ENCODE peak calls at places on chromosomes 12 and 14, in ten cellular contexts. One of them, this sample, is unnamed.

GRCh38 chr14:78785265-78785664 is 615.1 kb downstream of the NRXN3 start:
- DNase-seq in ACHN: no peak
- DNase-seq in activated CD4-positive, alpha-beta T cell treated with anti-CD3 and anti-CD28 coated beads, Interleukin-2, amount 50 U/mL, for 4 hours: no peak
- DNase-seq in hypothalamus: no peak
- DNase-seq in glutamatergic neuron: no peak
- DNase-seq in sciatic nerve: no peak
- DNase-seq in NCI-H2171: no peak
- DNase-seq in A172: no peak
- DNase-seq in cardiac muscle cell: no peak
- DNase-seq in NK-92 treated with Interleukin-12 subunit alpha and Interleukin-12 subunit beta, amount 100 ng/mL, for 24 hours: no peak
- DNase-seq in this sample: no peak

GRCh38 chr14:104136472-104137296 is 1.7 kb upstream of the KIF26A start:
- DNase-seq in glutamatergic neuron: peak; percentile 38
- DNase-seq in NK-92 treated with Interleukin-12 subunit alpha and Interleukin-12 subunit beta, amount 100 ng/mL, for 24 hours: no peak
- DNase-seq in A172: no peak
- DNase-seq in cardiac muscle cell: no peak
- DNase-seq in activated CD4-positive, alpha-beta T cell treated with anti-CD3 and anti-CD28 coated beads, Interleukin-2, amount 50 U/mL, for 4 hours: no peak
- DNase-seq in NCI-H2171: no peak
- DNase-seq in sciatic nerve: peak; percentile 55
- DNase-seq in ACHN: no peak
- DNase-seq in hypothalamus: no peak
- DNase-seq in this sample: no peak

GRCh38 chr12:4011597-4011996 is 138.4 kb upstream of the PARP11 start:
- DNase-seq in NCI-H2171: no peak
- DNase-seq in A172: no peak
- DNase-seq in sciatic nerve: no peak
- DNase-seq in glutamatergic neuron: no peak
- DNase-seq in ACHN: peak; percentile 65
- DNase-seq in activated CD4-positive, alpha-beta T cell treated with anti-CD3 and anti-CD28 coated beads, Interleukin-2, amount 50 U/mL, for 4 hours: no peak
- DNase-seq in hypothalamus: no peak
- DNase-seq in cardiac muscle cell: no peak
- DNase-seq in NK-92 treated with Interleukin-12 subunit alpha and Interleukin-12 subunit beta, amount 100 ng/mL, for 24 hours: no peak
- DNase-seq in this sample: no peak

GRCh38 chr12:91926810-91927209 is 218.8 kb downstream of the BTG1 start:
- DNase-seq in activated CD4-positive, alpha-beta T cell treated with anti-CD3 and anti-CD28 coated beads, Interleukin-2, amount 50 U/mL, for 4 hours: no peak
- DNase-seq in ACHN: no peak
- DNase-seq in cardiac muscle cell: peak; percentile 17
- DNase-seq in hypothalamus: no peak
- DNase-seq in sciatic nerve: no peak
- DNase-seq in A172: peak; percentile 38
- DNase-seq in NK-92 treated with Interleukin-12 subunit alpha and Interleukin-12 subunit beta, amount 100 ng/mL, for 24 hours: no peak
- DNase-seq in NCI-H2171: no peak
- DNase-seq in glutamatergic neuron: no peak
- DNase-seq in this sample: no peak

GRCh38 chr12:31370645-31371620 is 45.0 kb upstream of the SINHCAF start:
- DNase-seq in activated CD4-positive, alpha-beta T cell treated with anti-CD3 and anti-CD28 coated beads, Interleukin-2, amount 50 U/mL, for 4 hours: no peak
- DNase-seq in ACHN: no peak
- DNase-seq in NCI-H2171: no peak
- DNase-seq in NK-92 treated with Interleukin-12 subunit alpha and Interleukin-12 subunit beta, amount 100 ng/mL, for 24 hours: no peak
- DNase-seq in A172: no peak
- DNase-seq in sciatic nerve: no peak
- DNase-seq in cardiac muscle cell: peak; percentile 59
- DNase-seq in hypothalamus: no peak
- DNase-seq in glutamatergic neuron: peak; percentile 29
- DNase-seq in this sample: peak; percentile 50

GRCh38 chr12:51926718-51927117 is 19.4 kb downstream of the ACVRL1 start:
- DNase-seq in NCI-H2171: no peak
- DNase-seq in ACHN: peak; percentile 45
- DNase-seq in sciatic nerve: peak; percentile 30
- DNase-seq in NK-92 treated with Interleukin-12 subunit alpha and Interleukin-12 subunit beta, amount 100 ng/mL, for 24 hours: peak; percentile 9
- DNase-seq in cardiac muscle cell: peak; percentile 66
- DNase-seq in hypothalamus: no peak
- DNase-seq in A172: no peak
- DNase-seq in glutamatergic neuron: no peak
- DNase-seq in activated CD4-positive, alpha-beta T cell treated with anti-CD3 and anti-CD28 coated beads, Interleukin-2, amount 50 U/mL, for 4 hours: peak; percentile 48
- DNase-seq in this sample: peak; percentile 49

GRCh38 chr12:64318605-64319004 is 72.0 kb downstream of the C12orf56 start:
- DNase-seq in A172: peak; percentile 3
- DNase-seq in NK-92 treated with Interleukin-12 subunit alpha and Interleukin-12 subunit beta, amount 100 ng/mL, for 24 hours: no peak
- DNase-seq in NCI-H2171: no peak
- DNase-seq in cardiac muscle cell: peak; percentile 76
- DNase-seq in activated CD4-positive, alpha-beta T cell treated with anti-CD3 and anti-CD28 coated beads, Interleukin-2, amount 50 U/mL, for 4 hours: no peak
- DNase-seq in hypothalamus: no peak
- DNase-seq in ACHN: no peak
- DNase-seq in glutamatergic neuron: no peak
- DNase-seq in sciatic nerve: no peak
- DNase-seq in this sample: peak; percentile 35

GRCh38 chr14:77892381-77892871 is 92.5 kb downstream of the ADCK1 start:
- DNase-seq in cardiac muscle cell: peak; percentile 77
- DNase-seq in NK-92 treated with Interleukin-12 subunit alpha and Interleukin-12 subunit beta, amount 100 ng/mL, for 24 hours: no peak
- DNase-seq in glutamatergic neuron: no peak
- DNase-seq in hypothalamus: no peak
- DNase-seq in NCI-H2171: no peak
- DNase-seq in A172: no peak
- DNase-seq in sciatic nerve: no peak
- DNase-seq in ACHN: no peak
- DNase-seq in activated CD4-positive, alpha-beta T cell treated with anti-CD3 and anti-CD28 coated beads, Interleukin-2, amount 50 U/mL, for 4 hours: no peak
- DNase-seq in this sample: no peak

GRCh38 chr12:27865421-27865820 is 85.4 kb upstream of the MANSC4 start:
- DNase-seq in cardiac muscle cell: peak; percentile 83
- DNase-seq in NK-92 treated with Interleukin-12 subunit alpha and Interleukin-12 subunit beta, amount 100 ng/mL, for 24 hours: no peak
- DNase-seq in NCI-H2171: no peak
- DNase-seq in sciatic nerve: no peak
- DNase-seq in glutamatergic neuron: no peak
- DNase-seq in activated CD4-positive, alpha-beta T cell treated with anti-CD3 and anti-CD28 coated beads, Interleukin-2, amount 50 U/mL, for 4 hours: no peak
- DNase-seq in ACHN: no peak
- DNase-seq in A172: no peak
- DNase-seq in hypothalamus: no peak
- DNase-seq in this sample: no peak

GRCh38 chr14:49966304-49966809 is 73.5 kb downstream of the ARF6 start:
- DNase-seq in hypothalamus: no peak
- DNase-seq in NCI-H2171: no peak
- DNase-seq in activated CD4-positive, alpha-beta T cell treated with anti-CD3 and anti-CD28 coated beads, Interleukin-2, amount 50 U/mL, for 4 hours: no peak
- DNase-seq in ACHN: peak; percentile 90
- DNase-seq in glutamatergic neuron: no peak
- DNase-seq in cardiac muscle cell: peak; percentile 47
- DNase-seq in NK-92 treated with Interleukin-12 subunit alpha and Interleukin-12 subunit beta, amount 100 ng/mL, for 24 hours: no peak
- DNase-seq in sciatic nerve: no peak
- DNase-seq in A172: no peak
- DNase-seq in this sample: no peak

GRCh38 chr12:107223816-107224215 is 130.5 kb upstream of the CRY1 start:
- DNase-seq in A172: no peak
- DNase-seq in NK-92 treated with Interleukin-12 subunit alpha and Interleukin-12 subunit beta, amount 100 ng/mL, for 24 hours: no peak
- DNase-seq in ACHN: no peak
- DNase-seq in activated CD4-positive, alpha-beta T cell treated with anti-CD3 and anti-CD28 coated beads, Interleukin-2, amount 50 U/mL, for 4 hours: no peak
- DNase-seq in cardiac muscle cell: no peak
- DNase-seq in sciatic nerve: no peak
- DNase-seq in hypothalamus: no peak
- DNase-seq in NCI-H2171: peak; percentile 85
- DNase-seq in glutamatergic neuron: no peak
- DNase-seq in this sample: no peak